ENCODE peak calls at places on chromosomes 4 and X, in eight cellular contexts. M is hepatocyte; N is fibroblast of lung; G is brain microvascular endothelial cell; O is aorta; R is dorsolateral prefrontal cortex; Z is CD8-positive, alpha-beta T cell; X is tibial artery. H is an unnamed sample.

GRCh38 chrX:134144231-134144630 is 92.8 kb upstream of the CCDC160 start:
- DNase-seq in M (no peak), O (no peak), R (no peak), X (no peak), G (no peak), Z (no peak), N (peak), H (no peak)

GRCh38 chr4:41692717-41693345 is 55.7 kb downstream of the PHOX2B start:
- DNase-seq in N (peak), R (peak), X (no peak), O (no peak), G (peak), Z (no peak), M (peak), H (peak)

GRCh38 chr4:102551946-102552575 is 50.9 kb downstream of the NFKB1 start:
- DNase-seq in O (no peak), G (no peak), R (no peak), X (no peak), Z (no peak), M (no peak), N (no peak), H (no peak)

GRCh38 chr4:94396984-94397383 is 54.3 kb upstream of the HPGDS start:
- DNase-seq in M (no peak), X (no peak), O (no peak), N (no peak), G (no peak), Z (no peak), R (no peak), H (no peak)

GRCh38 chrX:10011261-10011931 is 44.2 kb downstream of the CLDN34 start:
- DNase-seq in N (no peak), M (no peak), G (peak), R (no peak), O (no peak), Z (no peak), X (no peak), H (no peak)

GRCh38 chrX:150225756-150226155 is 137.4 kb upstream of the MAMLD1 start:
- DNase-seq in Z (no peak), O (no peak), R (no peak), N (no peak), M (no peak), X (no peak), G (no peak), H (no peak)

GRCh38 chrX:34656842-34657780 is at the start of gene TMEM47:
- DNase-seq in G (peak), R (peak), X (peak), N (peak), M (peak), Z (no peak), O (peak), H (peak)

GRCh38 chr4:24363751-24364150 is 220.6 kb downstream of the DHX15 start:
- DNase-seq in O (no peak), M (no peak), R (no peak), X (no peak), N (no peak), Z (no peak), G (no peak), H (no peak)

GRCh38 chr4:158459085-158459820 is 62.4 kb upstream of the RXFP1 start:
- DNase-seq in Z (no peak), N (no peak), O (no peak), R (no peak), X (no peak), M (no peak), G (no peak), H (no peak)

GRCh38 chr4:129804458-129804981 is 708.6 kb downstream of the C4orf33 start:
- DNase-seq in R (no peak), Z (no peak), O (no peak), X (no peak), N (no peak), G (no peak), M (no peak), H (no peak)

GRCh38 chrX:43316161-43316560 is 339.9 kb upstream of the MAOA start:
- DNase-seq in N (no peak), Z (no peak), O (no peak), G (no peak), R (no peak), M (no peak), X (no peak), H (no peak)

GRCh38 chrX:126137899-126138298 is 28.2 kb downstream of the DCAF12L2 start:
- DNase-seq in Z (no peak), X (no peak), R (no peak), G (no peak), O (no peak), M (peak), N (no peak), H (no peak)

GRCh38 chrX:47311857-47312774 is 58.3 kb upstream of the ZNF157 start:
- DNase-seq in M (peak), X (peak), R (no peak), G (peak), Z (peak), N (peak), O (no peak), H (peak)

GRCh38 chr4:126268106-126268505 is 953.4 kb downstream of the FAT4 start:
- DNase-seq in Z (no peak), M (no peak), G (no peak), O (no peak), X (no peak), R (no peak), N (peak), H (peak)

GRCh38 chr4:81351653-81352455 is 119.9 kb downstream of the RASGEF1B start:
- DNase-seq in R (peak), N (peak), O (peak), X (peak), G (peak), Z (peak), M (peak), H (no peak)

GRCh38 chr4:80434238-80434637 is 98.7 kb downstream of the CFAP299 start:
- DNase-seq in O (no peak), G (peak), N (peak), R (no peak), Z (no peak), M (no peak), X (no peak), H (no peak)

GRCh38 chr4:153207561-153207960 is 3.3 kb downstream of the TRIM2 start:
- DNase-seq in G (peak), O (no peak), X (no peak), N (peak), R (peak), Z (no peak), M (peak), H (no peak)

GRCh38 chr4:40842318-40842717 is 92.6 kb downstream of the NSUN7 start:
- DNase-seq in G (no peak), Z (no peak), M (no peak), N (peak), X (no peak), O (no peak), R (peak), H (no peak)

DNA sequence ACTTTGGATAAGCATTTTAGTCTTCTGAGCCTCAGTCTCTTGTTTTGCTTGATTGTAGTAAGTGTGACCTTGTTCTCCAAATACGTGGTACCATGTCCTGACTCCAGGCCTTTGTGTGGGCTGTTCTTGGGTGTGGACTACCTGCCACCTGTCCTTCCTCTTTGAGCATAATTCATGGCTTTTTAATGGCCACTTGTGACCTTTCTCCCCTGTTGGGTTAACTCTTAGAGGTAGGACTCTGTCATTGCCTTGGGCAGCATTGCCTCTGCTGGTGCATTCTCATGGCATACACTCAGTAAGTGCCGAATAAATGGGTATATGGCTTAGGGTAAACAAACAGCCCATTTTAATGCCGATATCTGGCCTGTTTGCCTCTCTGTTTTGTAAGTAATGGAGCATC is 3.0 kb downstream of the NSD2 start:
- DNase-seq in Z (no peak), M (no peak), R (no peak), X (no peak), O (peak), N (no peak), G (no peak), H (no peak)
- H3K4me3 ChIP-seq in Z (no peak), M (no peak), R (no peak), X (no peak), O (no peak), N (no peak), G (no peak), H (no peak)

DNA sequence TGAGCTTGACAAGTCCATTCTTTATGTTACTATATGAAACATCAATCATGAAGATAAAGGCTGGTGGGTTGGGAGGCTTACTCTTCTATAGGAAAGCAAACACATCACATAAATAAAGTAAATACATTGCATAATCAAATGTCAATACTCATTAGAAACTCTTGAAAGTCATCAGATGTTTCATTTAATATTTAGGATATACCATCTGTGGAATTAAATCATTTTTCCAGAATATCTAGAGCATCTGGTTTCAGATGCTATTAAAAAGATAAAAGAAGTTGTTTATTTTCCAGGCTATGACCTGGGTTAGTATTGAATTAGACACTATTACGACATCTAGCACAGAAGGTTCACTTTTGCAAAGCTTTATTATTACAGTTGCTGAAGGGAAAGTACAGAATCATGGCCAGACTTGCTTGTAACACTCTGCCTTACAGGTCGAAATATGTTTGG is 72.6 kb downstream of the METTL14 start:
- DNase-seq in G (no peak), R (no peak), N (peak), O (no peak), M (peak), X (no peak), Z (no peak), H (peak)
- H3K4me3 ChIP-seq in G (no peak), R (no peak), N (no peak), O (no peak), M (no peak), X (no peak), Z (no peak), H (no peak)

GRCh38 chrX:136237074-136237473 is 14.1 kb downstream of the MAP7D3 start:
- DNase-seq in N (no peak), O (no peak), G (no peak), R (no peak), X (no peak), M (no peak), Z (no peak), H (no peak)
- H3K4me3 ChIP-seq in N (no peak), O (no peak), G (no peak), R (no peak), X (no peak), M (no peak), Z (no peak), H (no peak)

GRCh38 chrX:129749069-129749468 is 10.3 kb downstream of the XPNPEP2 start:
- DNase-seq in N (peak), G (no peak), M (no peak), Z (no peak), O (no peak), R (no peak), X (no peak), H (peak)

GRCh38 chrX:129750971-129751370 is 12.2 kb downstream of the XPNPEP2 start:
- DNase-seq in Z (no peak), R (no peak), G (no peak), X (no peak), O (peak), N (peak), M (no peak), H (no peak)

GRCh38 chrX:129748265-129748664 is 9.5 kb downstream of the XPNPEP2 start:
- DNase-seq in M (no peak), X (peak), Z (no peak), R (no peak), G (no peak), N (peak), O (no peak), H (peak)

GRCh38 chrX:129744881-129745321 is 6.1 kb downstream of the XPNPEP2 start:
- DNase-seq in Z (no peak), M (no peak), X (no peak), G (no peak), N (no peak), O (no peak), R (no peak), H (no peak)

DNA sequence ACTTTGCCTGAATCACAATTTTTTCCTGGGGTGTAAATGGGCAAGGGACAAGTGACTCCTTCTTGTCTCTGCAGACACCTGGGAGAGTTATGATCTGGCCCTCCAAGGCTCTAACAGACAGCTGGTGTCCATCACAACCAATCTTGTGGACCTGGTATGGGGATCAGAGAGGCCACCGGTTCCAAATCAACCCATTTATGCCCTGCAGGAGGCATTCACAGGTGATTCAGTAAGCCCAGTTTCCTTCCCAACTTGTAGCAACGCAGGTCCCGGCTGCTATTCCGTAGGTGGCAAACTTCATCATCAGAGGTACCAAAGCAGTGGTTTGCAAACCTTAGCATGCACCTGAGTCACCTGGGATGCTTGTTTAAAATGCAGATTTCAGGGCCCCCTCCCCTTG is 8.8 kb downstream of the XPNPEP2 start:
- DNase-seq in Z (no peak), N (no peak), R (no peak), O (peak), X (no peak), G (no peak), M (no peak), H (no peak)
- H3K4me3 ChIP-seq in Z (no peak), N (no peak), R (no peak), O (no peak), X (no peak), G (no peak), M (no peak), H (no peak)

GRCh38 chr4:185637162-185637875 is 102.0 kb upstream of the PDLIM3 start:
- DNase-seq in G (no peak), M (peak), R (no peak), N (no peak), O (no peak), Z (no peak), X (no peak), H (no peak)

GRCh38 chr4:185638548-185639301 is 103.4 kb upstream of the PDLIM3 start:
- DNase-seq in N (no peak), X (no peak), R (no peak), Z (no peak), M (peak), G (no peak), O (peak), H (no peak)

GRCh38 chr4:185640809-185641675 is 105.7 kb upstream of the PDLIM3 start:
- DNase-seq in M (peak), G (peak), X (no peak), O (no peak), Z (no peak), N (peak), R (no peak), H (peak)

GRCh38 chr4:185634066-185634652 is 98.9 kb upstream of the PDLIM3 start:
- DNase-seq in O (no peak), X (no peak), R (no peak), M (no peak), N (peak), G (no peak), Z (no peak), H (no peak)

GRCh38 chr4:185638093-185638492 is 102.8 kb upstream of the PDLIM3 start:
- DNase-seq in Z (no peak), M (no peak), X (no peak), R (no peak), N (no peak), O (no peak), G (no peak), H (no peak)
- H3K4me3 ChIP-seq in Z (no peak), M (no peak), X (no peak), R (no peak), N (no peak), O (no peak), G (no peak), H (no peak)

DNA sequence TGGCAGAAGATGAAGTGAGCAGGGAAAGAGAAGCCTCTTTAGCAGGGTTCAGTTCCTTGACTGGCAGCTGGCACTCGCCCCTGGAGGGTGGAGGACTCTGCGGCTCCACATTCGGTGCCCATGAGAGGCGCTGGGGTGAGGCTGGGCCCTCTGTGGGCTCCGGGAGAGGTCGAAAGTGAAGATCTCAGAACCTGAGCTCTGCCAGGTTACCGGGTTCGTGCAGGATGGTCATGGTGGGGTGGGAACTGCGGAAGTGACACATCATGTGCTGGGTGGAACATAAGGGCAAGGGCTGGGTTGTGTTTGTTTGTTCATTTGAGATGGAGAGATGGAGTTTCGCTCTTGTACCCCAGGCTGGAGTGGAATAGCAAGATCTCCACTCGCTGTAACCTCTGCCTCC is 44.2 kb downstream of the TRIM61 start:
- DNase-seq in N (no peak), R (no peak), O (no peak), M (no peak), G (no peak), X (no peak), Z (no peak), H (no peak)
- H3K4me3 ChIP-seq in N (no peak), R (no peak), O (no peak), M (no peak), G (no peak), X (no peak), Z (no peak), H (no peak)

GRCh38 chr4:166996216-166996615 is 238.1 kb downstream of the SPOCK3 start:
- DNase-seq in G (no peak), N (no peak), X (no peak), O (no peak), Z (no peak), R (no peak), M (no peak), H (no peak)
- H3K4me3 ChIP-seq in G (no peak), N (no peak), X (no peak), O (no peak), Z (no peak), R (peak), M (no peak), H (no peak)

GRCh38 chr4:2868840-2869487 is 25.3 kb downstream of the ADD1 start:
- DNase-seq in X (no peak), Z (no peak), G (no peak), R (no peak), O (no peak), M (no peak), N (no peak), H (no peak)
- H3K4me3 ChIP-seq in X (peak), Z (no peak), G (no peak), R (peak), O (no peak), M (no peak), N (peak), H (no peak)

GRCh38 chrX:115562492-115562872 is 1.5 kb downstream of the PLS3 start:
- DNase-seq in Z (no peak), R (no peak), X (no peak), O (no peak), G (no peak), M (peak), N (peak), H (no peak)
- H3K4me3 ChIP-seq in Z (no peak), R (peak), X (peak), O (peak), G (peak), M (peak), N (peak), H (peak)